ENCODE peak calls at places on chromosomes 2 and 18, in eight cellular contexts. Z is K562; Y is thoracic aorta; B is neural progenitor cell; K is psoas muscle; D is CD8-positive, alpha-beta T cell; T is dorsolateral prefrontal cortex; W is pancreas. J is an unnamed sample.

GRCh38 chr2:65317841-65318240 is 90.2 kb downstream of the ACTR2 start:
- DNase-seq in T (no peak), Z (no peak), D (no peak), B (no peak), W (no peak), Y (no peak), K (no peak), J (no peak)

GRCh38 chr2:200253631-200254030 is 52.9 kb upstream of the SPATS2L start:
- DNase-seq in W (no peak), T (no peak), D (no peak), Z (no peak), B (no peak), Y (no peak), K (no peak), J (no peak)

GRCh38 chr2:167134381-167135072 is 246.2 kb downstream of the XIRP2 start:
- DNase-seq in Z (no peak), Y (no peak), B (no peak), D (no peak), W (no peak), T (no peak), K (no peak), J (peak; percentile 48)

GRCh38 chr2:222751238-222751637 is 79.8 kb downstream of the MOGAT1 start:
- DNase-seq in T (no peak), B (no peak), Y (no peak), W (no peak), Z (peak; percentile 18), K (no peak), D (no peak), J (no peak)

GRCh38 chr2:210440206-210440605 is 36.4 kb downstream of the LANCL1 start:
- DNase-seq in Y (no peak), B (no peak), D (no peak), K (no peak), Z (no peak), W (no peak), T (no peak), J (no peak)

GRCh38 chr2:109457366-109457765 is 156.4 kb downstream of the SEPTIN10 start:
- DNase-seq in B (no peak), Y (no peak), D (no peak), T (no peak), K (no peak), W (no peak), Z (no peak), J (no peak)

GRCh38 chr2:31999438-31999837 is 11.4 kb downstream of the MEMO1 start:
- DNase-seq in B (no peak), D (no peak), Z (no peak), T (no peak), Y (no peak), K (no peak), W (no peak), J (no peak)

GRCh38 chr2:152396763-152397162 is 61.8 kb downstream of the FMNL2 start:
- DNase-seq in T (no peak), D (no peak), Y (no peak), Z (no peak), W (no peak), B (no peak), K (no peak), J (no peak)

GRCh38 chr2:176102309-176102866 is 2.8 kb downstream of the HOXD12 start:
- DNase-seq in W (no peak), D (no peak), Z (no peak), T (no peak), K (no peak), Y (no peak), B (no peak), J (no peak)

DNA sequence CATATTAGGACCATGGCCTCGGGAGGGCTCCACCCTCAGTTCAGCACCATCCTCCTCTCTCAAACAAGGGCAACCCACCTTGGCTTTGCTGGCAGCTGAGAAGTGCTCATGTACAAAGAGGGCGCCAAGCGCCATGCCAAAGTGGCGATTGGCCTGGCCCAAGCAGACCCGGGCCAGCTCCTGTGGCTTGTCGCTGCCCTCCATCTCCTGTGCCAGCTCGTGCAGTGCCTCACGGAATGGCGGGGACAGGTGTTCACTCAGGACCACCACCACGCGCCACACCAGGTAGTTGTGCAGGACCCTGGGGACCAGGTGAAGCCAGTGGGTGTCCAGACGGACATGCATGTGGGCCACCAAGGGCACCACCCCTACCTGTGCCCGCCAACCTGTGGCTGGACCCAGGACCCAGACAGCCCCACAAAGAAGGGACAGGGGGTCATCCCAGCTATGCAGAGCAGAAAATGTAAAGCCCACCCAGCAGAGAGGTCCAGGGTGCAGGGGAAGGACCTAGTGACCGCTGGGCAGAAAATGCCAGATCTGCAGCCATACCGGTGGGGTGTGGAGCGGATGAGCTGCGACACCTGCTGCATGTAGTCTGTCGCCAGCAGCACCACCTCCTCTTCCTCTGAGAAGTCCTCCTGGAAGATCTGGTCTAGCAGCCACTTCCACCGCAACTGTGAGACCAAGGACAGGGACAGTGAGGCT is 3.6 kb downstream of the ECEL1 start:
- DNase-seq in T (peak; percentile 25), B (no peak), Y (no peak), D (no peak), W (peak; percentile 60), K (no peak), Z (no peak), J (no peak)
- H3K27me3 ChIP-seq in T (peaks cover 37% of the 10 kb centered on the region), B (peaks cover 74% of the 10 kb centered on the region), Y (peaks cover 3% of the 10 kb centered on the region), D (no peaks in the 10 kb centered on the region), W (peaks cover 7% of the 10 kb centered on the region), K (peaks cover 21% of the 10 kb centered on the region), Z (no peaks in the 10 kb centered on the region), J (peaks cover 62% of the 10 kb centered on the region)

GRCh38 chr2:114083717-114084387 is 194.0 kb downstream of the ACTR3 start:
- DNase-seq in K (no peak), D (no peak), T (no peak), Y (no peak), Z (no peak), W (no peak), B (no peak), J (no peak)
- H3K4me3 ChIP-seq in K (no peak overlapping the region), D (no peak overlapping the region), T (no peak overlapping the region), Y (no peak overlapping the region), Z (no peak overlapping the region), W (no peak overlapping the region), B (no peak overlapping the region), J (no peak overlapping the region)

DNA sequence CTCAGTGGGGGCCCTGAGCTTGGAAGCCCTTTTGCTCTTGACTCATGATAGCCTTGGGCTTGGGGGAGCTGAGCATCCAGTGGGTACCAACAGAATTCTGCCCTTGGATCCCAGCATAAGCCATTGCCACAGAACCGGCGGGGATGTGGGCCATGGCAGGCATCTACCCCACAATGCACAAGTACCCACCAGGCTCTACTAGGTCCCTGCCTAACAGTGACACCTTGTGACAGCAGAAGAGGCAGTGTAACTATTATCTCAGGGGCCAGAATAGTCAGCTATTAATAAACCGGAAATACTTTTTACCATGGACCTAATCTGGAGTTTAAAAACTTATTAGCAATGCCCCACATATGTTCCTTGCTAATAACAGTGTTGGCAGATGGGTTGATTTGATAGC is 397.2 kb downstream of the TMEM182 start:
- DNase-seq in Z (no peak), Y (no peak), T (no peak), D (no peak), K (no peak), W (no peak), B (no peak), J (no peak)
- TF ChIP-seq CTCF in Z (peak; percentile 4), Y (no peak), T (no peak), D (no peak), K (no peak), W (no peak), B (peak; percentile 43), J (peak; percentile 2)

DNA sequence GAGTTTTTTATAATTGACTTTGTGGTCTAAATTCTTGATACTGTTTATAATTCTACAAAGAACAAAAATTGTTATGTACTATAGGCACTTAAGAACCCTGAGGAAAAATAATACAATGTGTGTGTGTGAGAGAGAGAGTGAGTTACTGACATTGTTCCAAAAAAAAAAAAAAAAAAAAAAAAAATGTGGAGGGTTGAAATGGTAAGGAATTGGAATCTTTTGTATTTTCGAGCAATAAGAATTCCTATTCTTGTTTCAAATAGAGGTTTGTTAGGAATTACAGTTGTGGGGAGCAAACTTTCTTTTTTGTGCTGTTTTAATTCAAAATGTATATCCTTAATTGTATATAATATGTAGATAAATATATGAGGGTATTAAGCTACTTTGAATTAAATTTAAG is 45.7 kb downstream of the VAPA start:
- DNase-seq in W (no peak), Y (no peak), D (no peak), T (no peak), B (no peak), K (no peak), Z (no peak), J (no peak)
- H3K27me3 ChIP-seq in W (no peaks in the 10 kb centered on the region), Y (no peaks in the 10 kb centered on the region), D (no peaks in the 10 kb centered on the region), T (no peaks in the 10 kb centered on the region), B (no peaks in the 10 kb centered on the region), K (no peaks in the 10 kb centered on the region), Z (no peaks in the 10 kb centered on the region), J (no peaks in the 10 kb centered on the region)

GRCh38 chr2:63789318-63790051 is 52.2 kb upstream of the UGP2 start:
- DNase-seq in W (no peak), T (no peak), D (no peak), Y (no peak), B (no peak), K (no peak), Z (no peak), J (no peak)

GRCh38 chr2:63792523-63792922 is 49.2 kb upstream of the UGP2 start:
- DNase-seq in Y (no peak), W (no peak), Z (no peak), B (no peak), K (no peak), D (no peak), T (no peak), J (peak; percentile 82)

GRCh38 chr2:63790491-63790890 is 51.2 kb upstream of the UGP2 start:
- DNase-seq in W (no peak), K (no peak), Z (no peak), B (no peak), D (no peak), T (no peak), Y (no peak), J (no peak)

GRCh38 chr2:63791387-63791786 is 50.3 kb upstream of the UGP2 start:
- DNase-seq in B (no peak), Y (no peak), D (no peak), T (no peak), W (no peak), K (no peak), Z (no peak), J (no peak)

DNA sequence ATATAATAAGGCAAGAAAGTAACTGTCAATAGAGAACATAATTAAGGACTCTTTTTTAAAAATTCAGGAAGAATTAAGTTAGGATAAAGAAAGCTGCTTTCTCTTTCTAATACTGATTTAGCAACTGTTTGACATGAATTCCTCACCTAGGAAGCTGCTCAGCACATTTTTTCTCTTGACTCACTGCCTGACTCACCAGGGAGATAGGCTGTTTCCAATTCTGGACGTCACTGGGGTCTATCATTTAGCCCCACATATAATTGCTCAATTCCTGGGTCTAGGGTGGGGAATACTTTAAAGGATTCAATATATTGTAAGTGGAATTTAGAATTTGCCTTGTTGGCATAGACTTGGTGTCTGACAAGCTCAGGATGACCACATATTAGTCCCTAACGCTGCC is 50.8 kb upstream of the UGP2 start:
- DNase-seq in D (no peak), Z (no peak), Y (no peak), T (no peak), W (no peak), B (no peak), K (no peak), J (peak; percentile 58)
- H3K4me3 ChIP-seq in D (no peak overlapping the region), Z (no peak overlapping the region), Y (peak overlapping the region; percentile 9), T (no peak overlapping the region), W (no peak overlapping the region), B (no peak overlapping the region), K (no peak overlapping the region), J (no peak overlapping the region)

GRCh38 chr2:234912437-234912836 is 39.4 kb upstream of the SH3BP4 start:
- DNase-seq in K (no peak), Y (no peak), Z (no peak), W (no peak), T (no peak), B (no peak), D (no peak), J (no peak)
- TF ChIP-seq CTCF in K (no peak), Y (no peak), Z (no peak), W (no peak), T (no peak), B (no peak), D (no peak), J (no peak)

J was measured in kidney epithelial cell.